ENCODE peak calls at places on chromosomes 6 and 20, in seven cellular contexts. R is A673; T is HepG2; S is MCF 10A; F is cardiac muscle cell; Z is activated naive CD8-positive, alpha-beta T cell treated with anti-CD3 and anti-CD28 coated beads, Interleukin-2, amount 10 ng/mL, durations not matched to agents 7 days and 5 days; E is T-cell. I is an unnamed sample.

GRCh38 chr20:18904624-18905023 is 91.0 kb downstream of the SCP2D1 start:
- DNase-seq in R (peak; percentile 28), T (no peak), S (peak; percentile 34), F (no peak), Z (no peak), E (no peak), I (no peak)

GRCh38 chr6:33427585-33428218 is 7.8 kb downstream of the SYNGAP1 start:
- DNase-seq in R (peak; percentile 35), T (no peak), S (no peak), F (no peak), Z (peak; percentile 73), E (peak; percentile 58), I (peak; percentile 59)

GRCh38 chr20:25037288-25038102 is 20.4 kb downstream of the ACSS1 start:
- DNase-seq in R (no peak), T (no peak), S (no peak), F (no peak), Z (no peak), E (no peak), I (no peak)

GRCh38 chr20:41176711-41177552 is 39.6 kb downstream of the PLCG1 start:
- DNase-seq in R (no peak), T (no peak), S (no peak), F (no peak), Z (no peak), E (no peak), I (no peak)

GRCh38 chr6:158160932-158161539 is 7.0 kb downstream of the SERAC1 start:
- DNase-seq in R (no peak), T (no peak), S (peak; percentile 45), F (peak; percentile 59), Z (no peak), E (no peak), I (no peak)

GRCh38 chr6:168916576-168917207 is 337.0 kb downstream of the THBS2 start:
- DNase-seq in R (no peak), T (no peak), S (no peak), F (peak; percentile 72), Z (no peak), E (no peak), I (no peak)

GRCh38 chr20:39112196-39112743 is 150.1 kb downstream of the DHX35 start:
- DNase-seq in R (peak; percentile 38), T (peak; percentile 65), S (peak; percentile 50), F (peak; percentile 52), Z (peak; percentile 33), E (no peak), I (no peak)

GRCh38 chr6:33604941-33605854 is 15.9 kb upstream of the ITPR3 start:
- DNase-seq in R (no peak), T (no peak), S (no peak), F (no peak), Z (no peak), E (no peak), I (no peak)

GRCh38 chr6:52254731-52255378 is 10.6 kb upstream of the IL17F start:
- DNase-seq in R (no peak), T (no peak), S (no peak), F (no peak), Z (no peak), E (no peak), I (no peak)

GRCh38 chr6:168182908-168183612 is 104.0 kb upstream of the FRMD1 start:
- DNase-seq in R (no peak), T (no peak), S (no peak), F (no peak), Z (no peak), E (no peak), I (no peak)

GRCh38 chr20:11919046-11919445 is 1.4 kb downstream of the BTBD3 start:
- DNase-seq in R (no peak), T (no peak), S (no peak), F (peak; percentile 36), Z (no peak), E (no peak), I (no peak)

GRCh38 chr6:75349262-75349984 is 64.8 kb upstream of the TMEM30A start:
- DNase-seq in R (peak; percentile 40), T (no peak), S (peak; percentile 8), F (peak; percentile 59), Z (no peak), E (no peak), I (no peak)

GRCh38 chr6:129686941-129687627 is 22.9 kb downstream of the ARHGAP18 start:
- DNase-seq in R (no peak), T (no peak), S (peak; percentile 80), F (peak; percentile 75), Z (peak; percentile 36), E (peak; percentile 17), I (peak; percentile 39)

GRCh38 chr6:12605888-12606345 is 110.7 kb upstream of the PHACTR1 start:
- DNase-seq in R (peak; percentile 82), T (peak; percentile 72), S (peak; percentile 80), F (peak; percentile 79), Z (no peak), E (no peak), I (no peak)

GRCh38 chr6:155505560-155505959 is 49.9 kb upstream of the NOX3 start:
- DNase-seq in R (no peak), T (no peak), S (no peak), F (no peak), Z (no peak), E (no peak), I (no peak)

GRCh38 chr20:44304383-44304782 is 6.6 kb downstream of the FITM2 start:
- DNase-seq in R (no peak), T (no peak), S (no peak), F (no peak), Z (no peak), E (no peak), I (no peak)

GRCh38 chr6:108080010-108080780 is 5.7 kb upstream of the OSTM1 start:
- DNase-seq in R (peak; percentile 42), T (no peak), S (peak; percentile 30), F (peak; percentile 63), Z (no peak), E (no peak), I (no peak)

GRCh38 chr6:71513036-71513435 is 224.4 kb downstream of the OGFRL1 start:
- DNase-seq in R (no peak), T (no peak), S (no peak), F (no peak), Z (no peak), E (no peak), I (no peak)

GRCh38 chr6:119076173-119076965 is 2.1 kb downstream of the FAM184A start:
- DNase-seq in R (no peak), T (no peak), S (no peak), F (no peak), Z (no peak), E (no peak), I (no peak)